ENCODE peak calls at places on chromosomes 4 and X, in eight cellular contexts. K is SJSA1, W is stomach, M is aorta, Q is T-helper 2 cell, U is nucleus accumbens, O is left cardiac atrium, X is NCI-H345. G is an unnamed sample.

GRCh38 chr4:6963139-6963611 is 53.5 kb downstream of the TBC1D14 start:
- DNase-seq in O (no peak), W (no peak), K (no peak), M (no peak), X (no peak), Q (no peak), U (no peak), G (no peak)

GRCh38 chrX:151753313-151754041 is 18.9 kb downstream of the CNGA2 start:
- DNase-seq in X (peak), M (peak), U (peak), Q (no peak), W (peak), O (peak), K (no peak), G (peak)

GRCh38 chr4:182810103-182810605 is 107.0 kb downstream of the DCTD start:
- DNase-seq in X (no peak), Q (no peak), U (no peak), M (no peak), W (no peak), K (no peak), O (no peak), G (no peak)

GRCh38 chr4:53928825-53929224 is 135.6 kb downstream of the CHIC2 start:
- DNase-seq in U (no peak), Q (no peak), X (no peak), K (no peak), O (no peak), W (no peak), M (no peak), G (no peak)

GRCh38 chr4:89876548-89876947 is 18.1 kb upstream of the MMRN1 start:
- DNase-seq in K (no peak), Q (no peak), U (no peak), M (no peak), W (no peak), O (no peak), X (no peak), G (no peak)

GRCh38 chrX:151680805-151681204 is 14.5 kb upstream of the PRRG3 start:
- DNase-seq in O (peak), U (peak), W (peak), M (no peak), K (peak), X (peak), Q (no peak), G (peak)

GRCh38 chrX:150958177-150958576 is 25.0 kb upstream of the HMGB3 start:
- DNase-seq in K (no peak), U (no peak), O (no peak), W (no peak), X (no peak), Q (no peak), M (peak), G (no peak)

GRCh38 chrX:7515681-7516413 is 327.1 kb upstream of the VCX start:
- DNase-seq in U (no peak), W (no peak), X (no peak), K (no peak), O (no peak), Q (no peak), M (no peak), G (peak)

GRCh38 chr4:155208258-155209054 is at the start of gene NPY2R:
- DNase-seq in W (no peak), O (peak), K (no peak), U (no peak), M (peak), Q (no peak), X (no peak), G (no peak)

GRCh38 chr4:156885374-156885773 is 86.2 kb downstream of the PDGFC start:
- DNase-seq in M (no peak), W (no peak), Q (no peak), K (no peak), O (no peak), U (no peak), X (no peak), G (no peak)